ENCODE peak calls at places on chromosomes 13 and 19, in four cellular contexts. I is stimulated activated CD4-positive, alpha-beta T cell treated with anti-CD3 and anti-CD28 coated beads, Interleukin-1b, Interleukin-23, amount 100 ng/mL, for 1 hour; J is RWPE1; U is PC-3. K is an unnamed sample.
A peak's percentile ranks its signal among the peaks of the same experiment; 100 is the strongest.

GRCh38 chr19:10742494-10742893 is 24.6 kb downstream of the DNM2 start:
- DNase-seq in I (no peak), J (no peak), U (no peak), K (no peak)

GRCh38 chr13:106177146-106177545 is 358.3 kb downstream of the EFNB2 start:
- DNase-seq in I (no peak), J (no peak), U (no peak), K (no peak)

GRCh38 chr19:45276284-45276687 is 25.2 kb downstream of the MARK4 start:
- DNase-seq in I (no peak), J (no peak), U (no peak), K (no peak)

GRCh38 chr13:47330031-47330430 is 433.2 kb upstream of the HTR2A start:
- DNase-seq in I (no peak), J (no peak), U (no peak), K (no peak)

GRCh38 chr19:33396701-33397535 is 23.4 kb downstream of the CEBPG start:
- DNase-seq in I (no peak), J (no peak), U (no peak), K (peak; percentile 74)

GRCh38 chr13:75101997-75102720 is 379.8 kb downstream of the TBC1D4 start:
- DNase-seq in I (no peak), J (no peak), U (peak; percentile 41), K (no peak)

GRCh38 chr19:19145281-19145999 is 7.2 kb upstream of the TMEM161A start:
- DNase-seq in I (no peak), J (no peak), U (no peak), K (no peak)

GRCh38 chr13:29909975-29910674 is 59.7 kb upstream of the UBL3 start:
- DNase-seq in I (no peak), J (peak; percentile 73), U (peak; percentile 63), K (no peak)

GRCh38 chr19:28010656-28011055 is 1202.3 kb downstream of the UQCRFS1 start:
- DNase-seq in I (no peak), J (no peak), U (no peak), K (no peak)

GRCh38 chr19:15291666-15292065 is 40.7 kb downstream of the BRD4 start:
- DNase-seq in I (no peak), J (no peak), U (no peak), K (no peak)

GRCh38 chr19:799076-799881 is 2.0 kb downstream of the PTBP1 start:
- DNase-seq in I (no peak), J (no peak), U (peak; percentile 26), K (no peak)

GRCh38 chr13:85140192-85140591 is 659.0 kb downstream of the SLITRK6 start:
- DNase-seq in I (no peak), J (peak; percentile 55), U (peak; percentile 78), K (no peak)

GRCh38 chr19:32232449-32232848 is 113.0 kb upstream of the ZNF507 start:
- DNase-seq in I (no peak), J (no peak), U (no peak), K (peak; percentile 38)

GRCh38 chr13:91930687-91931086 is 532.3 kb downstream of the GPC5 start:
- DNase-seq in I (no peak), J (no peak), U (peak; percentile 49), K (no peak)

GRCh38 chr13:50644081-50644871 is 199.2 kb downstream of the DLEU7 start:
- DNase-seq in I (no peak), J (peak; percentile 54), U (peak; percentile 69), K (no peak)

GRCh38 chr13:74771964-74772363 is 637.8 kb upstream of the KLF12 start:
- DNase-seq in I (no peak), J (peak; percentile 25), U (peak; percentile 78), K (no peak)

GRCh38 chr13:28751210-28751935 is 32.6 kb upstream of the SLC46A3 start:
- DNase-seq in I (no peak), J (no peak), U (no peak), K (no peak)

GRCh38 chr19:29841559-29842367 is 30.0 kb downstream of the CCNE1 start:
- DNase-seq in I (no peak), J (peak; percentile 60), U (peak; percentile 44), K (no peak)

GRCh38 chr13:38814331-38814730 is 127.5 kb downstream of the FREM2 start:
- DNase-seq in I (no peak), J (no peak), U (no peak), K (no peak)

GRCh38 chr19:37936166-37936565 is 29.2 kb downstream of the SIPA1L3 start:
- DNase-seq in I (no peak), J (no peak), U (no peak), K (no peak)

GRCh38 chr19:3289971-3290569 is 65.6 kb downstream of the CELF5 start:
- DNase-seq in I (no peak), J (no peak), U (peak; percentile 54), K (no peak)

GRCh38 chr13:44373601-44374347 is at the start of gene SERP2:
- DNase-seq in I (no peak), J (no peak), U (no peak), K (no peak)

GRCh38 chr13:98171806-98172569 is 5.1 kb downstream of the RNF113B start:
- DNase-seq in I (no peak), J (no peak), U (no peak), K (peak; percentile 81)

GRCh38 chr19:49506575-49507105 is 5.8 kb upstream of the FCGRT start:
- DNase-seq in I (peak; percentile 63), J (peak; percentile 50), U (peak; percentile 83), K (no peak)

GRCh38 chr19:1113278-1113985 is 9.6 kb downstream of the GPX4 start:
- DNase-seq in I (peak; percentile 58), J (peak; percentile 61), U (peak; percentile 66), K (peak; percentile 95)

GRCh38 chr13:112917056-112917664 is 51.9 kb upstream of the MCF2L start:
- DNase-seq in I (no peak), J (no peak), U (no peak), K (no peak)

GRCh38 chr13:109243311-109243951 is 543.0 kb downstream of the IRS2 start:
- DNase-seq in I (no peak), J (peak; percentile 80), U (peak; percentile 88), K (no peak)

GRCh38 chr19:42794751-42795150 is 29.3 kb upstream of the PSG8 start:
- DNase-seq in I (no peak), J (no peak), U (no peak), K (no peak)

GRCh38 chr13:45674908-45675307 is 27.2 kb upstream of the CBY2 start:
- DNase-seq in I (no peak), J (peak; percentile 65), U (peak; percentile 86), K (no peak)

GRCh38 chr13:97249093-97249787 is 27.1 kb downstream of the MBNL2 start:
- DNase-seq in I (no peak), J (no peak), U (no peak), K (no peak)

GRCh38 chr19:39986643-39987042 is 10.2 kb upstream of the ZNF546 start:
- DNase-seq in I (no peak), J (no peak), U (no peak), K (no peak)

GRCh38 chr19:49809155-49809986 is 3.7 kb downstream of the FUZ start:
- DNase-seq in I (no peak), J (peak; percentile 31), U (peak; percentile 36), K (peak; percentile 84)

GRCh38 chr13:33009019-33009418 is 7.2 kb upstream of the KL start:
- DNase-seq in I (no peak), J (no peak), U (no peak), K (no peak)

K was measured in cardiac septum.